ENCODE peak calls at places on chromosomes 12 and 14, in eight cellular contexts. Q, C, M, Y, G, A, H and U are unnamed samples.

GRCh38 chr12:64618953-64619590 is 8.8 kb downstream of the RASSF3 start:
- DNase-seq in H (no peak), C (no peak), G (peak; percentile 40), M (no peak), Y (no peak), A (peak; percentile 33), Q (peak; percentile 53), U (no peak)

GRCh38 chr14:23572841-23573240 is 5.2 kb upstream of the AP1G2 start:
- DNase-seq in M (no peak), Y (no peak), A (no peak), G (peak; percentile 76), Q (no peak), H (no peak), C (no peak), U (no peak)

GRCh38 chr12:89983622-89984021 is 275.0 kb upstream of the ATP2B1 start:
- DNase-seq in Y (no peak), C (no peak), Q (no peak), H (no peak), A (no peak), G (no peak), M (no peak), U (no peak)

GRCh38 chr14:61847861-61848260 is 85.6 kb downstream of the SNAPC1 start:
- DNase-seq in H (no peak), M (no peak), A (no peak), G (no peak), C (no peak), Q (no peak), Y (no peak), U (no peak)

GRCh38 chr12:78622529-78623221 is 241.9 kb upstream of the SYT1 start:
- DNase-seq in Q (no peak), G (no peak), H (no peak), A (no peak), Y (no peak), C (no peak), M (no peak), U (no peak)

GRCh38 chr14:100147181-100147631 is 12.2 kb downstream of the DEGS2 start:
- DNase-seq in M (no peak), C (peak; percentile 82), G (no peak), H (no peak), Y (no peak), Q (no peak), A (no peak), U (no peak)

GRCh38 chr12:12456637-12457036 is 99.8 kb downstream of the BORCS5 start:
- DNase-seq in H (no peak), Y (no peak), G (no peak), M (no peak), A (peak; percentile 74), C (no peak), Q (peak; percentile 61), U (no peak)

GRCh38 chr12:15770581-15770980 is 18.6 kb downstream of the EPS8 start:
- DNase-seq in G (no peak), Y (no peak), M (no peak), A (no peak), C (no peak), Q (no peak), H (no peak), U (no peak)

GRCh38 chr12:53051058-53051880 is 1.4 kb downstream of the TNS2 start:
- DNase-seq in C (no peak), Q (peak; percentile 80), M (no peak), H (peak; percentile 95), G (peak; percentile 97), A (peak; percentile 66), Y (peak; percentile 76), U (no peak)

GRCh38 chr14:100671386-100671901 is 55.2 kb upstream of the DLK1 start:
- DNase-seq in C (no peak), Y (no peak), Q (no peak), M (no peak), H (no peak), A (no peak), G (no peak), U (no peak)

DNA sequence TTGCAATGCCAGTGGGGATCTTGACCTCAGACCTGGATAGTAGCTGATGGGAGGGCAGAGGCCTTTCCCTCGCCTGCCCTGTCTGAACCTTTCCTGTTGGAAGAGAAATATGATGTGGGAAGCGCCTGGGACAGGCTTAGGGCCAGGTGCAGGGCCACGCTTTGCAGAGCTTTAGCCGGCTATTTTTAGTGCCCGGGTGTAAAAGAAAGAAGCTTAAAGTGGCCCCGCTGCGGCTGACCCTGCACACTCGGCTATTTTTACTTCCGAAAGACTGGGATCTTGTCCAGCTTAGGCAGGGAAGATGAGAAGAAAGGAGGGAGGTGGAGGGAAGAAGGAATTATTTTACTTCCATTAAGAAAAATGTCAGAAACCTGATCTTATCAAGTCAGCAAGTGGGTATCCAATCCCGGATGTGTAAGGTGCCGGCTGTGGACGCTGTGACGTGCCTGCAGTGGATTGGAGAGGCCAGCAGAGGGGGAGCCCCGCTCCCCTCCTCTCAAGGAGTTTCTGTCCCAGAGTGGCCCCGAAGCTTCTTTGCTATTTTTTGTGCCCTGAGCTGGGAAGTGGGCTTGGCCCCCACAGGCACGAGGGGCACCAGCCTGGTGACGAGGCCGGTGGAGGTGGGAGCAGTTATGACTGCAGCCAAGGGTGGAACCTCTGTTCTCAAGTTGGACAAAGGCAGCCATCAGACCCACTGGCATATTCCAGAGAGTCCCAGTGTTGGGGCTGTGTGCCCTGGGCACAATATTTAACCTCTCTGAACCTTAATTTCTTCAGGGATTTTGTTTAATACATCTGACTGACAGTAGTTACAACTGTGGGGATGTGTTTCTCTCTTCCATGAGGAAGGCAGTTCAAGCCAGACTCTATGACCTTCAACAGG is 97.7 kb downstream of the ESRRB start:
- DNase-seq in H (peak; percentile 73), Y (peak; percentile 64), M (no peak), A (no peak), C (no peak), Q (no peak), G (no peak), U (no peak)
- H3K4me3 ChIP-seq in H (peak overlapping the region; percentile 27), Y (peak overlapping the region; percentile 34), M (no peak overlapping the region), A (no peak overlapping the region), C (no peak overlapping the region), Q (no peak overlapping the region), G (no peak overlapping the region), U (no peak overlapping the region)

DNA sequence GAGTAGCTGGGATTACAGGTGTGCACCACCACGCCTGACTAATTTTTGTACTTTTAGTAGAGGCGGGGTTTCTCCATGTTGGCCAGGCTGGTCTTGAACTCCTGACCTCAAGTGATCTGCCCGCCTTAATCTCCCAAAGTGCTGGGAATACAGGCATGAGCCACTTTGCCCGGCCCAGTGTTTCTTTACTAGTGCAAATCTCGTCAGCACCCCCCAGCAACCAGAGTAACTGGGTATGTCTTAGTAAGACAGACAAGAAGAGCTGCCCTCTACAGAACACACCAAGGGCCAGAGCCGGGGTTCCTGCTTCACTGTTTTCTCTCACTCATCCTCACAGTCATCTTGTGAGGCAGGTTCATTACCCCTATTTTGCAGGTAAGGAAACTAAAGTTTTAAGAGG is 78.5 kb upstream of the GPR68 start:
- DNase-seq in M (no peak), G (no peak), Q (no peak), Y (no peak), H (no peak), C (no peak), A (no peak), U (no peak)
- H3K4me3 ChIP-seq in M (no peak overlapping the region), G (no peak overlapping the region), Q (no peak overlapping the region), Y (no peak overlapping the region), H (no peak overlapping the region), C (no peak overlapping the region), A (no peak overlapping the region), U (no peak overlapping the region)

GRCh38 chr14:97155320-97155719 is 358.1 kb downstream of the VRK1 start:
- DNase-seq in Y (no peak), C (no peak), A (no peak), Q (no peak), M (no peak), G (no peak), H (no peak), U (no peak)
- H3K4me3 ChIP-seq in Y (no peak overlapping the region), C (no peak overlapping the region), A (no peak overlapping the region), Q (no peak overlapping the region), M (no peak overlapping the region), G (no peak overlapping the region), H (no peak overlapping the region), U (no peak overlapping the region)

DNA sequence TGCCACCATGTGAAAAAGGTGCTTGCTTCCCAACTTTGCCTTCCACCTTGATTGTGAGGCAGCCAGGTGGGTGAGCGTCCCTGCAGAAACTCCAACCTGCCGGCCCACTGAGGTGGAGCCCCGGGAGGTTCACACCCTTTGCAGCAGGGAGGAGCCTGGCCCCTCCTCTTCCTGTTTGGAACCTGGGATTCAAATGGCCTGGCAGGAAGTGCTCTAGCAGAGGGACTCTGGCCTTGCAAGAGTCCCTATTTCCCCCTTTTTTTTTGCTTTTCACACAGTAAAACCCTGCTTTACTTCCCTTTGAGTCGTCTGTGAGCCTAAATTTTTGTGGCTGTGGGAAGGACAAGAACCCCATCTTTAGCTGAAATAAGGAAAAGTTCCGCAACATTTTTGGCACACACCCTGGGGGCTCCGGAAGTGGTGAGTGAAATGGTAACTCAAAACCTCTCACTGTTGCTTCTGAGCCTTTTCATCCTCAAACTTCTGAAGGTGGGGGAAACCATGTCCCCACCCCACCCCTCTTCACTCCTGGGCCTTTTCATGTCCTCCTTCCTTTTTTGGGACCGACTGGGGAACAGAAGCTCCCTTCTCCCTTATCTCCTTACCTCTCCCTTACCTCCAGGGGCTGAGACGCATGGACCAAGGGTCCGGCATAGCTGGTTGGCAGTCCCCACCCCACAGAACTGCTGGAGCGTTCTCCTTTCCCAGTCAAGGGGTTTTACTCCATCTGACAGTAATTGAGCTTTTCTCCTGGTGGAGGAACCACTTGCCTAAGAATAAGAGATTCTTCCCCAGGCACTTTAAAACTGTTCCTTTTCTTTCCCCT is 102.0 kb downstream of the KCNMB4 start:
- DNase-seq in H (no peak), A (no peak), M (peak; percentile 55), G (no peak), Y (no peak), Q (no peak), C (no peak), U (no peak)
- H3K4me3 ChIP-seq in H (no peak overlapping the region), A (no peak overlapping the region), M (peak overlapping the region; percentile 82), G (no peak overlapping the region), Y (no peak overlapping the region), Q (no peak overlapping the region), C (no peak overlapping the region), U (no peak overlapping the region)

DNA sequence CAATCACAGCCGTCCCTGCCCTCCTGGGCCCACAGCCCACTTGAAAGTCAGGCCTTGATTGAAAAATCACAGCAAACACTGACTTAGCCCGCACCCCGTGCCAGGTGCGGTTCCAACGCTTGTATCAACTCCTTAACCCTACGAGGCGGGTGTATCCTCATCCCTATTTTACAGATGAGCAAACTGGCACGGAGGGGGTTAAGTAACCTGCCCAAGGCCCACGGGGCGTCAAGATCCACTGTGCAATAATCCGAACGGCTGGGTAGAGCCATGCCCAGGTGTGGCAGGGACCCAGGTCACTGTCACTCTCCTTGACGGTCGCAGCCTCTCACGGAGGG is 583 bp downstream of the DNAH10 start:
- DNase-seq in G (no peak), M (no peak), A (no peak), Q (no peak), Y (no peak), C (no peak), H (no peak), U (no peak)
- H3K4me3 ChIP-seq in G (peak overlapping the region; percentile 6), M (peak overlapping the region; percentile 51), A (peak overlapping the region; percentile 43), Q (no peak overlapping the region), Y (no peak overlapping the region), C (peak overlapping the region; percentile 27), H (peak overlapping the region; percentile 40), U (peak overlapping the region; percentile 35)

GRCh38 chr12:102479984-102480383 is 379 bp downstream of the IGF1 start:
- DNase-seq in G (no peak), M (no peak), Y (no peak), C (no peak), Q (no peak), H (no peak), A (no peak), U (no peak)
- H3K4me3 ChIP-seq in G (peak overlapping the region; percentile 15), M (no peak overlapping the region), Y (peak overlapping the region; percentile 46), C (no peak overlapping the region), Q (no peak overlapping the region), H (peak overlapping the region; percentile 64), A (no peak overlapping the region), U (no peak overlapping the region)

GRCh38 chr14:55578511-55578910 is 1.5 kb upstream of the KTN1 start:
- DNase-seq in C (no peak), H (no peak), G (no peak), M (no peak), Y (no peak), Q (no peak), A (no peak), U (no peak)
- H3K4me3 ChIP-seq in C (no peak overlapping the region), H (peak overlapping the region; percentile 88), G (no peak overlapping the region), M (no peak overlapping the region), Y (peak overlapping the region; percentile 79), Q (no peak overlapping the region), A (peak overlapping the region; percentile 77), U (no peak overlapping the region)